ENCODE peak calls at places on chromosome 11, in nine cellular contexts. L is MCF 10A; A is H7; Y is stimulated activated CD4-positive, alpha-beta T cell treated with anti-CD3 and anti-CD28 coated beads, Interleukin-1b, Interleukin-23, amount 100 ng/mL, for 24 hours; H is fibroblast of lung; S is EH; R is kidney glomerular epithelial cell; K is kidney epithelial cell; T is CD4-positive, CD25-positive, alpha-beta regulatory T cell. Z is an unnamed sample.

GRCh38 chr11:67280341-67280790 is 8.7 kb upstream of the ANKRD13D start:
- DNase-seq in L (no peak), A (no peak), Y (no peak), H (no peak), S (no peak), R (no peak), K (no peak), T (no peak), Z (no peak)

GRCh38 chr11:69637956-69638871 is 2.7 kb upstream of the CCND1 start:
- DNase-seq in L (peak), A (peak), Y (no peak), H (peak), S (peak), R (no peak), K (no peak), T (no peak), Z (peak)

GRCh38 chr11:58058276-58059010 is 27.7 kb downstream of the OR6Q1 start:
- DNase-seq in L (peak), A (no peak), Y (no peak), H (no peak), S (no peak), R (no peak), K (no peak), T (no peak), Z (no peak)

GRCh38 chr11:34364102-34364501 is 6.3 kb upstream of the ABTB2 start:
- DNase-seq in L (no peak), A (no peak), Y (no peak), H (peak), S (no peak), R (peak), K (peak), T (no peak), Z (no peak)

GRCh38 chr11:84247129-84247528 is 961.0 kb upstream of the CCDC90B start:
- DNase-seq in L (no peak), A (no peak), Y (no peak), H (no peak), S (no peak), R (no peak), K (no peak), T (no peak), Z (no peak)

GRCh38 chr11:100831929-100832480 is 144.9 kb downstream of the ARHGAP42 start:
- DNase-seq in L (peak), A (no peak), Y (no peak), H (no peak), S (no peak), R (no peak), K (no peak), T (no peak), Z (no peak)

GRCh38 chr11:93564895-93565294 is 21.7 kb upstream of the SMCO4 start:
- DNase-seq in L (no peak), A (no peak), Y (no peak), H (no peak), S (no peak), R (no peak), K (no peak), T (no peak), Z (peak)

GRCh38 chr11:127000291-127000968 is at the start of gene KIRREL3:
- DNase-seq in L (no peak), A (peak), Y (no peak), H (peak), S (peak), R (peak), K (no peak), T (no peak), Z (no peak)

GRCh38 chr11:123838199-123838598 is 32.0 kb upstream of the OR6M1 start:
- DNase-seq in L (no peak), A (peak), Y (no peak), H (no peak), S (no peak), R (no peak), K (no peak), T (no peak), Z (no peak)

GRCh38 chr11:26319906-26320305 is 12.0 kb upstream of the ANO3 start:
- DNase-seq in L (peak), A (no peak), Y (no peak), H (no peak), S (peak), R (no peak), K (no peak), T (no peak), Z (peak)

GRCh38 chr11:68010058-68011041 is at the start of gene ALDH3B1:
- DNase-seq in L (peak), A (peak), Y (no peak), H (peak), S (peak), R (peak), K (peak), T (no peak), Z (peak)

GRCh38 chr11:110092577-110093406 is at the start of gene ZC3H12C:
- DNase-seq in L (peak), A (peak), Y (no peak), H (peak), S (peak), R (peak), K (peak), T (peak), Z (peak)

GRCh38 chr11:109236696-109237095 is 185.3 kb upstream of the C11orf87 start:
- DNase-seq in L (no peak), A (no peak), Y (no peak), H (peak), S (peak), R (peak), K (peak), T (no peak), Z (no peak)

GRCh38 chr11:47886096-47886495 is 37.9 kb upstream of the NUP160 start:
- DNase-seq in L (no peak), A (no peak), Y (no peak), H (peak), S (peak), R (no peak), K (no peak), T (peak), Z (no peak)

GRCh38 chr11:10657308-10658271 is 36.0 kb downstream of the IRAG1 start:
- DNase-seq in L (no peak), A (no peak), Y (no peak), H (peak), S (peak), R (peak), K (peak), T (peak), Z (no peak)

GRCh38 chr11:128417607-128418324 is 169.6 kb downstream of the ETS1 start:
- DNase-seq in L (peak), A (no peak), Y (no peak), H (peak), S (peak), R (peak), K (no peak), T (no peak), Z (no peak)

GRCh38 chr11:61888043-61888442 is 3.3 kb downstream of the FADS3 start:
- DNase-seq in L (peak), A (no peak), Y (no peak), H (peak), S (peak), R (peak), K (peak), T (no peak), Z (no peak)

GRCh38 chr11:19160839-19161238 is 40.9 kb downstream of the CSRP3 start:
- DNase-seq in L (peak), A (no peak), Y (no peak), H (peak), S (no peak), R (no peak), K (no peak), T (no peak), Z (no peak)

GRCh38 chr11:88569342-88569741 is 231.8 kb upstream of the CTSC start:
- DNase-seq in L (no peak), A (no peak), Y (no peak), H (no peak), S (no peak), R (no peak), K (no peak), T (no peak), Z (no peak)

GRCh38 chr11:65716774-65717405 is 3.7 kb downstream of the RNASEH2C start:
- DNase-seq in L (no peak), A (no peak), Y (no peak), H (no peak), S (no peak), R (no peak), K (no peak), T (no peak), Z (no peak)

GRCh38 chr11:44316388-44317240 is 6.7 kb upstream of the ALX4 start:
- DNase-seq in L (no peak), A (peak), Y (no peak), H (no peak), S (no peak), R (no peak), K (no peak), T (no peak), Z (no peak)

GRCh38 chr11:14971865-14972580 is at the start of gene CALCA:
- DNase-seq in L (no peak), A (peak), Y (no peak), H (no peak), S (peak), R (no peak), K (no peak), T (no peak), Z (no peak)

GRCh38 chr11:12222099-12222751 is 111.8 kb downstream of the MICAL2 start:
- DNase-seq in L (no peak), A (no peak), Y (no peak), H (peak), S (no peak), R (no peak), K (no peak), T (no peak), Z (no peak)

GRCh38 chr11:132943737-132944556 is 588.4 kb downstream of the OPCML start:
- DNase-seq in L (no peak), A (peak), Y (no peak), H (peak), S (peak), R (no peak), K (no peak), T (no peak), Z (no peak)

GRCh38 chr11:856397-856796 is 13.7 kb downstream of the TSPAN4 start:
- DNase-seq in L (no peak), A (peak), Y (no peak), H (no peak), S (no peak), R (no peak), K (no peak), T (no peak), Z (no peak)

GRCh38 chr11:124115782-124116616 is 749 bp downstream of the VWA5A start:
- DNase-seq in L (no peak), A (peak), Y (no peak), H (no peak), S (no peak), R (no peak), K (no peak), T (peak), Z (no peak)

GRCh38 chr11:118522571-118523072 is 4.7 kb upstream of the TTC36 start:
- DNase-seq in L (peak), A (peak), Y (no peak), H (peak), S (peak), R (no peak), K (no peak), T (no peak), Z (peak)